ENCODE peak calls at places on chromosomes 16 and 17, in nine cellular contexts. L is PC-3, D is foreskin fibroblast, K is psoas muscle, X is upper lobe of right lung, A is astrocyte of the spinal cord, U is BE2C, J is mesothelial cell of epicardium, T is heart left ventricle. Q is an unnamed sample.

GRCh38 chr17:68011199-68011665 is 15.0 kb upstream of the C17orf58 start:
- DNase-seq in L (peak), D (peak), K (peak), X (peak), A (no peak), U (peak), J (no peak), T (peak), Q (peak)

GRCh38 chr17:49996495-49997255 is 1.7 kb upstream of the DLX3 start:
- DNase-seq in L (peak), D (peak), K (peak), X (peak), A (peak), U (peak), J (peak), T (peak), Q (peak)

GRCh38 chr17:67119102-67119501 is 74.7 kb downstream of the CACNG1 start:
- DNase-seq in L (no peak), D (no peak), K (no peak), X (no peak), A (no peak), U (no peak), J (no peak), T (no peak), Q (no peak)

GRCh38 chr16:75351183-75351582 is 82.1 kb downstream of the CFDP1 start:
- DNase-seq in L (peak), D (peak), K (no peak), X (no peak), A (peak), U (no peak), J (no peak), T (no peak), Q (no peak)

GRCh38 chr17:6752068-6752909 is 3.6 kb upstream of the XAF1 start:
- DNase-seq in L (peak), D (peak), K (peak), X (no peak), A (peak), U (no peak), J (no peak), T (peak), Q (no peak)

GRCh38 chr16:1831537-1832075 is 4.6 kb downstream of the FAHD1 start:
- DNase-seq in L (no peak), D (no peak), K (no peak), X (no peak), A (no peak), U (no peak), J (no peak), T (no peak), Q (no peak)

GRCh38 chr16:6600167-6600566 is 732.5 kb upstream of the RBFOX1 start:
- DNase-seq in L (no peak), D (no peak), K (no peak), X (no peak), A (no peak), U (no peak), J (no peak), T (no peak), Q (no peak)

GRCh38 chr16:27717726-27718125 is 167.8 kb downstream of the KATNIP start:
- DNase-seq in L (no peak), D (no peak), K (peak), X (peak), A (no peak), U (no peak), J (no peak), T (no peak), Q (no peak)

GRCh38 chr17:4014148-4014927 is 50.1 kb upstream of the ATP2A3 start:
- DNase-seq in L (no peak), D (no peak), K (no peak), X (no peak), A (no peak), U (no peak), J (no peak), T (no peak), Q (no peak)

GRCh38 chr17:67422887-67423286 is 45.8 kb downstream of the PITPNC1 start:
- DNase-seq in L (no peak), D (no peak), K (no peak), X (no peak), A (peak), U (no peak), J (no peak), T (no peak), Q (peak)

GRCh38 chr17:74451557-74451956 is 14.9 kb upstream of the CD300A start:
- DNase-seq in L (no peak), D (no peak), K (no peak), X (no peak), A (no peak), U (no peak), J (no peak), T (no peak), Q (no peak)

GRCh38 chr17:49822829-49823228 is 25.0 kb downstream of the TAC4 start:
- DNase-seq in L (no peak), D (peak), K (peak), X (no peak), A (no peak), U (no peak), J (no peak), T (peak), Q (no peak)

GRCh38 chr17:81838753-81839255 is 4.0 kb upstream of the PPP1R27 start:
- DNase-seq in L (no peak), D (no peak), K (no peak), X (no peak), A (no peak), U (no peak), J (no peak), T (no peak), Q (no peak)

GRCh38 chr17:38604479-38605229 is 1.1 kb downstream of the SRCIN1 start:
- DNase-seq in L (no peak), D (no peak), K (peak), X (no peak), A (no peak), U (peak), J (no peak), T (no peak), Q (peak)

GRCh38 chr17:34485999-34486398 is 93.4 kb upstream of the TMEM132E start:
- DNase-seq in L (no peak), D (peak), K (no peak), X (no peak), A (no peak), U (no peak), J (no peak), T (no peak), Q (no peak)

GRCh38 chr16:25783226-25783625 is 91.5 kb downstream of the HS3ST4 start:
- DNase-seq in L (no peak), D (no peak), K (no peak), X (no peak), A (no peak), U (no peak), J (no peak), T (no peak), Q (no peak)

GRCh38 chr17:82839617-82840292 is at the start of gene ZNF750:
- DNase-seq in L (no peak), D (no peak), K (no peak), X (peak), A (no peak), U (no peak), J (no peak), T (no peak), Q (no peak)

GRCh38 chr16:82425661-82426060 is 201.1 kb upstream of the CDH13 start:
- DNase-seq in L (peak), D (no peak), K (no peak), X (no peak), A (no peak), U (no peak), J (no peak), T (no peak), Q (no peak)

GRCh38 chr16:84115919-84116719 is 623 bp downstream of the MBTPS1 start:
- DNase-seq in L (peak), D (peak), K (no peak), X (no peak), A (peak), U (no peak), J (no peak), T (no peak), Q (no peak)
- TF ChIP-seq CTCF in L (no peak), D (no peak), K (peak), X (peak), A (no peak), U (no peak), J (no peak), T (peak), Q (peak)

GRCh38 chr16:10543231-10543630 is 37.2 kb downstream of the EMP2 start:
- DNase-seq in L (no peak), D (no peak), K (no peak), X (no peak), A (no peak), U (no peak), J (no peak), T (no peak), Q (no peak)
- TF ChIP-seq CTCF in L (no peak), D (no peak), K (no peak), X (no peak), A (no peak), U (no peak), J (no peak), T (no peak), Q (no peak)

GRCh38 chr16:49755716-49756115 is 100.2 kb downstream of the ZNF423 start:
- DNase-seq in L (no peak), D (no peak), K (no peak), X (no peak), A (no peak), U (no peak), J (no peak), T (no peak), Q (no peak)

GRCh38 chr16:49755291-49755611 is 100.7 kb downstream of the ZNF423 start:
- DNase-seq in L (peak), D (peak), K (no peak), X (no peak), A (peak), U (no peak), J (no peak), T (no peak), Q (peak)

GRCh38 chr16:49756971-49757743 is 98.8 kb downstream of the ZNF423 start:
- DNase-seq in L (peak), D (no peak), K (no peak), X (no peak), A (peak), U (no peak), J (no peak), T (no peak), Q (no peak)

GRCh38 chr16:49757744-49758069 is 98.2 kb downstream of the ZNF423 start:
- DNase-seq in L (no peak), D (no peak), K (no peak), X (no peak), A (no peak), U (no peak), J (no peak), T (no peak), Q (no peak)

DNA sequence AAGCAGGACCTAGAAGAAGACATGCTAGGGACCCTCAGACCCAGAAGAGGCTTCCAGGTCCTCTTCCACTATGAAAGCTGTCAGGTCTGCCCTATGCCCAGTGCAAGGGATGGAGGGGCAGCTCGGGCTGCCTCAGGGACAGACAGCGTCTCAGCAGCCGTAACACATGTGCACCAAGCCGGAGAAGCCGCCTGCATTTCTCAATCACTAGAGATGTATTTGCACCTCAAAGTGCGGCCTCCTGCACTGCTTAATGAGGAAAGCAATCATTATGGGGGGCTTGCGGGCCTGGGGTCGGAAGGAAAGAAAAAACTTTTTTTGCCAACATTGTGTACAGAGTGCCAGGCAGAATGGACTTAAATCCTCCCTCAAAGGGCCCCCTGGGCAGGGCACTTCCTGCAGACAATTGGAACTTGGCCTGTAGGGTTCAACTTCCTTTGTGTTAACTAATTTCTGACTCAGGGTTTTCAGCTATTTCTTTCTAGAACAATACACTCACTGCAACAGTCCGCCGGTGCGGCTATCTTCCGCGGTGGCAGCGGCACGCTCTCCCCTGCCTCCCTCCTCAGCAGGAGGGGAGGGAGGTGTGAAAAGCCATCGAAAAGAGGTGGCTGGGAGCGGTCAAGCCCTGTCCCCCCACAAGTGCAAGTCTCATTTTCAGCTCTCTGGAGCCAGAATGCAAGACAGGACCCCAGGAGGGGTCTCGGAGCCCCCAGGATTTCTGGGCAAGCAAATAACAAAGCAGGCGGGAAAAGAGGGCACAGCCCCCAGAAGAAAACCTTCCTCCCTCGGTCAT is 101.2 kb downstream of the ZNF423 start:
- DNase-seq in L (no peak), D (peak), K (no peak), X (no peak), A (peak), U (no peak), J (no peak), T (peak), Q (no peak)
- TF ChIP-seq CTCF in L (no peak), D (no peak), K (no peak), X (no peak), A (no peak), U (no peak), J (no peak), T (no peak), Q (no peak)

GRCh38 chr16:4426021-4426684 is 485 bp downstream of the DNAJA3 start:
- DNase-seq in L (no peak), D (peak), K (no peak), X (peak), A (no peak), U (no peak), J (no peak), T (no peak), Q (no peak)
- TF ChIP-seq CTCF in L (no peak), D (no peak), K (no peak), X (no peak), A (no peak), U (no peak), J (no peak), T (no peak), Q (no peak)

GRCh38 chr17:11981862-11982261 is 15.4 kb downstream of the ZNF18 start:
- DNase-seq in L (no peak), D (no peak), K (no peak), X (no peak), A (no peak), U (no peak), J (no peak), T (no peak), Q (no peak)

GRCh38 chr17:11991461-11991860 is 5.8 kb downstream of the ZNF18 start:
- DNase-seq in L (no peak), D (no peak), K (no peak), X (no peak), A (no peak), U (no peak), J (no peak), T (no peak), Q (no peak)

GRCh38 chr17:11986179-11986938 is 10.9 kb downstream of the ZNF18 start:
- DNase-seq in L (no peak), D (no peak), K (no peak), X (no peak), A (peak), U (no peak), J (no peak), T (no peak), Q (no peak)

GRCh38 chr17:11990363-11990983 is 6.8 kb downstream of the ZNF18 start:
- DNase-seq in L (no peak), D (no peak), K (no peak), X (no peak), A (no peak), U (no peak), J (no peak), T (no peak), Q (no peak)

DNA sequence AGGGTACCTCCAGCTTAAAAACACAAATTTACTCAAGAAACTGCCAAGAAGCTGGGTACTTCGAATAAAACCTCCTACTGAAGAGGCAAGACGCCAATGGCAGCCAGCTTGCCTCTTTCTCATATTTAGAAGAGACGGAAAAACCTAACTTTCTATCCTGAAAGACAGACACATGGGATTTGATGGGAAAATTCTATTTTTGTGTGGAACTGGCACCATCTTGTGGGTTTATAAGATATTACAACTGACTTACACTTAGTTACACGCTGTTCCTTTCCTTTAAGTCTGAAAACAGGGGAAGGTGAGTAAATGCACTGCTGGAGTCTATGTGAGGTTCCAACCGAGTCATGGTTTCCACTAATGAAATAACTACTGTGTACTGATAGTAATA is 10.3 kb downstream of the ZNF18 start:
- DNase-seq in L (peak), D (peak), K (no peak), X (no peak), A (peak), U (no peak), J (no peak), T (no peak), Q (peak)
- TF ChIP-seq CTCF in L (peak), D (peak), K (peak), X (peak), A (peak), U (peak), J (peak), T (peak), Q (no peak)

GRCh38 chr17:15431766-15432165 is 35.7 kb downstream of the CDRT4 start:
- DNase-seq in L (no peak), D (no peak), K (peak), X (no peak), A (no peak), U (no peak), J (no peak), T (no peak), Q (no peak)

GRCh38 chr17:15432807-15433547 is 34.4 kb downstream of the CDRT4 start:
- DNase-seq in L (no peak), D (peak), K (no peak), X (no peak), A (no peak), U (no peak), J (no peak), T (peak), Q (no peak)

GRCh38 chr17:15440347-15440746 is 27.1 kb downstream of the CDRT4 start:
- DNase-seq in L (no peak), D (no peak), K (no peak), X (no peak), A (no peak), U (peak), J (no peak), T (no peak), Q (no peak)

GRCh38 chr17:15441315-15441714 is 26.1 kb downstream of the CDRT4 start:
- DNase-seq in L (no peak), D (no peak), K (no peak), X (no peak), A (no peak), U (no peak), J (no peak), T (no peak), Q (no peak)

DNA sequence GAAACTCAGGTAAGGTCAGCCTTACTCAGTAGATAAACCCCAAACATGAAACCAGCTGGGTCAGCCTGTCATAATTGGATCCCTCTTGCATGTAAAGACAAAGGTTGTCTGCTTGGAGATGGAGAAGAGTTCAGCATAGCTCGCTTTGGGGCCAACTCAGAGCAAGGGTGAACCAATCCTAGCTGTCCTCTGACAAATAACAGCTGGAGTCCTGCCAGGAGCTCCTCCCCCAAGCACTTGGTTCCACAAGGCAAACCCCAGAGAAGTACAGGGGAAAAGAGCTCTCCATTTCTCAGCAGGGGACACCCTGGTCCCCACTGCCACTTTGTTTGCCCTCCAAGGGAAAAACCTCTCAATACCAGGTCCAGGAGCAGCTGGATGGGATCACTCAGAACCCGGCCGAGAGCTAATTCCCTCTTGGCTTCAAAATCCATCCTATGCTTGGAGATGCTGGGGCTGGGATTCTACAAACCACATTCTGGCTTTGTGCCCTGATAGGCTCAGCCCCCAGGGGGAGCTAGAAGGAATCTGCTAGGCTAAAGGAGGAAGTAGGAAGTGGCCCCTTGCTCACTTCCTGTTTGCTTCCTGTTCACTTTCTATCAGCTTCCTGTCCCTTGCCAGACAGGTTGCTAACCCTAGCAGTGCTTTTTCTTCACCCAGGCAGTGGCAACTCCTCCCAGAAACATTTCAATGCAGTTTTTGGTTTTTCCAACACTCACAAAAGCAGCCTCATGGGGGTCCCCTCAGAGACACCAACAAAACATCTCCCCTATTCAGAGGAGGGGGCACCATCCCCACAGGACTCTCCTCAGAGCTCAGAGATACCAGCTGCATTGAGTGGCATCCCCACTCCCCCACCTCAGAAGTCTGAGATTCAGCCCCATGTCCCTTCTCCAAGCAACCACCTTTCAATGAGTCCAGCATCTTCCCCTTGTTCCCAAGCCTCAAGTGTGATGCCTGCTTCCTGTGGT is 30.7 kb downstream of the CDRT4 start:
- DNase-seq in L (peak), D (peak), K (peak), X (no peak), A (no peak), U (peak), J (no peak), T (peak), Q (peak)
- TF ChIP-seq CTCF in L (peak), D (peak), K (no peak), X (peak), A (peak), U (peak), J (no peak), T (peak), Q (no peak)

Q was measured in Calu3.